ENCODE peak calls at places on chromosome 19, in seven cellular contexts. One of them, this sample, is unnamed.
A peak's percentile ranks its signal among the peaks of the same experiment; 100 is the strongest.

GRCh38 chr19:48329167-48329891 is 4.0 kb downstream of the EMP3 start:
- DNase-seq in stimulated activated naive CD4-positive, alpha-beta T cell treated with Interleukin-2 at 50 U/mL for 16 hours: peak; percentile 27
- DNase-seq in head of caudate nucleus: peak; percentile 31
- DNase-seq in B cell: no peak
- DNase-seq in iPS-NIHi11: no peak
- DNase-seq in Right ventricle myocardium inferior: no peak
- DNase-seq in AG08395: no peak
- DNase-seq in this sample: no peak

GRCh38 chr19:19554074-19555023 is 16.3 kb downstream of the CILP2 start:
- DNase-seq in stimulated activated naive CD4-positive, alpha-beta T cell treated with Interleukin-2 at 50 U/mL for 16 hours: peak; percentile 48
- DNase-seq in iPS-NIHi11: peak; percentile 88
- DNase-seq in AG08395: peak; percentile 74
- DNase-seq in Right ventricle myocardium inferior: peak; percentile 88
- DNase-seq in head of caudate nucleus: peak; percentile 45
- DNase-seq in B cell: peak; percentile 77
- DNase-seq in this sample: no peak

GRCh38 chr19:39401549-39402416 is 4.9 kb upstream of the ZFP36 start:
- DNase-seq in Right ventricle myocardium inferior: peak; percentile 77
- DNase-seq in iPS-NIHi11: no peak
- DNase-seq in head of caudate nucleus: peak; percentile 61
- DNase-seq in stimulated activated naive CD4-positive, alpha-beta T cell treated with Interleukin-2 at 50 U/mL for 16 hours: peak; percentile 80
- DNase-seq in B cell: no peak
- DNase-seq in AG08395: no peak
- DNase-seq in this sample: no peak

GRCh38 chr19:41997121-41997850 is 3.3 kb upstream of the ATP1A3 start:
- DNase-seq in iPS-NIHi11: peak; percentile 89
- DNase-seq in head of caudate nucleus: peak; percentile 25
- DNase-seq in AG08395: peak; percentile 79
- DNase-seq in Right ventricle myocardium inferior: peak; percentile 13
- DNase-seq in stimulated activated naive CD4-positive, alpha-beta T cell treated with Interleukin-2 at 50 U/mL for 16 hours: no peak
- DNase-seq in B cell: peak; percentile 86
- DNase-seq in this sample: peak; percentile 30

GRCh38 chr19:55723491-55723890 is 14.7 kb downstream of the NLRP9 start:
- DNase-seq in B cell: no peak
- DNase-seq in Right ventricle myocardium inferior: no peak
- DNase-seq in stimulated activated naive CD4-positive, alpha-beta T cell treated with Interleukin-2 at 50 U/mL for 16 hours: no peak
- DNase-seq in iPS-NIHi11: no peak
- DNase-seq in AG08395: no peak
- DNase-seq in head of caudate nucleus: no peak
- DNase-seq in this sample: no peak

GRCh38 chr19:6216996-6217751 is 62.6 kb downstream of the MLLT1 start:
- DNase-seq in head of caudate nucleus: peak; percentile 61
- DNase-seq in B cell: peak; percentile 47
- DNase-seq in stimulated activated naive CD4-positive, alpha-beta T cell treated with Interleukin-2 at 50 U/mL for 16 hours: no peak
- DNase-seq in AG08395: no peak
- DNase-seq in iPS-NIHi11: peak; percentile 86
- DNase-seq in Right ventricle myocardium inferior: peak; percentile 58
- DNase-seq in this sample: no peak

GRCh38 chr19:9721861-9722260 is 46.7 kb downstream of the ZNF846 start:
- DNase-seq in AG08395: no peak
- DNase-seq in Right ventricle myocardium inferior: no peak
- DNase-seq in stimulated activated naive CD4-positive, alpha-beta T cell treated with Interleukin-2 at 50 U/mL for 16 hours: no peak
- DNase-seq in B cell: peak; percentile 16
- DNase-seq in head of caudate nucleus: no peak
- DNase-seq in iPS-NIHi11: no peak
- DNase-seq in this sample: no peak

GRCh38 chr19:48135411-48135810 is 24.8 kb upstream of the PLA2G4C start:
- DNase-seq in AG08395: peak; percentile 5
- DNase-seq in head of caudate nucleus: no peak
- DNase-seq in iPS-NIHi11: peak; percentile 72
- DNase-seq in Right ventricle myocardium inferior: no peak
- DNase-seq in B cell: no peak
- DNase-seq in stimulated activated naive CD4-positive, alpha-beta T cell treated with Interleukin-2 at 50 U/mL for 16 hours: no peak
- DNase-seq in this sample: no peak

GRCh38 chr19:575527-576506 is 3.4 kb downstream of the BSG start:
- DNase-seq in stimulated activated naive CD4-positive, alpha-beta T cell treated with Interleukin-2 at 50 U/mL for 16 hours: no peak
- DNase-seq in B cell: no peak
- DNase-seq in head of caudate nucleus: peak; percentile 53
- DNase-seq in Right ventricle myocardium inferior: peak; percentile 83
- DNase-seq in iPS-NIHi11: no peak
- DNase-seq in AG08395: peak; percentile 55
- DNase-seq in this sample: peak; percentile 41

GRCh38 chr19:16153582-16154336 is 10.3 kb downstream of the HSH2D start:
- DNase-seq in head of caudate nucleus: no peak
- DNase-seq in Right ventricle myocardium inferior: no peak
- DNase-seq in iPS-NIHi11: peak; percentile 12
- DNase-seq in stimulated activated naive CD4-positive, alpha-beta T cell treated with Interleukin-2 at 50 U/mL for 16 hours: no peak
- DNase-seq in B cell: no peak
- DNase-seq in AG08395: no peak
- DNase-seq in this sample: no peak

GRCh38 chr19:37007587-37008220 is 70.5 kb upstream of the ZNF420 start:
- DNase-seq in stimulated activated naive CD4-positive, alpha-beta T cell treated with Interleukin-2 at 50 U/mL for 16 hours: peak; percentile 16
- DNase-seq in B cell: peak; percentile 67
- DNase-seq in head of caudate nucleus: peak; percentile 36
- DNase-seq in AG08395: peak; percentile 50
- DNase-seq in Right ventricle myocardium inferior: peak; percentile 89
- DNase-seq in iPS-NIHi11: no peak
- DNase-seq in this sample: peak; percentile 35

GRCh38 chr19:8323781-8324185 is 2.5 kb downstream of the RPS28 start:
- DNase-seq in head of caudate nucleus: no peak
- DNase-seq in Right ventricle myocardium inferior: peak; percentile 6
- DNase-seq in AG08395: no peak
- DNase-seq in iPS-NIHi11: no peak
- DNase-seq in B cell: peak; percentile 8
- DNase-seq in stimulated activated naive CD4-positive, alpha-beta T cell treated with Interleukin-2 at 50 U/mL for 16 hours: no peak
- DNase-seq in this sample: no peak

GRCh38 chr19:13436352-13436751 is 69.9 kb downstream of the CACNA1A start:
- DNase-seq in stimulated activated naive CD4-positive, alpha-beta T cell treated with Interleukin-2 at 50 U/mL for 16 hours: no peak
- DNase-seq in Right ventricle myocardium inferior: no peak
- DNase-seq in AG08395: no peak
- DNase-seq in B cell: no peak
- DNase-seq in head of caudate nucleus: no peak
- DNase-seq in iPS-NIHi11: no peak
- DNase-seq in this sample: no peak

GRCh38 chr19:41839211-41839610 is 5.3 kb downstream of the LYPD4 start:
- DNase-seq in Right ventricle myocardium inferior: no peak
- DNase-seq in AG08395: no peak
- DNase-seq in iPS-NIHi11: no peak
- DNase-seq in head of caudate nucleus: no peak
- DNase-seq in stimulated activated naive CD4-positive, alpha-beta T cell treated with Interleukin-2 at 50 U/mL for 16 hours: no peak
- DNase-seq in B cell: no peak
- DNase-seq in this sample: no peak

GRCh38 chr19:40089462-40089861 is 1.3 kb downstream of the ZNF780A start:
- DNase-seq in iPS-NIHi11: no peak
- DNase-seq in B cell: no peak
- DNase-seq in AG08395: peak; percentile 18
- DNase-seq in head of caudate nucleus: no peak
- DNase-seq in Right ventricle myocardium inferior: no peak
- DNase-seq in stimulated activated naive CD4-positive, alpha-beta T cell treated with Interleukin-2 at 50 U/mL for 16 hours: no peak
- DNase-seq in this sample: peak; percentile 8

GRCh38 chr19:49820125-49820524 is 2.0 kb downstream of the MED25 start:
- DNase-seq in Right ventricle myocardium inferior: no peak
- DNase-seq in head of caudate nucleus: no peak
- DNase-seq in iPS-NIHi11: no peak
- DNase-seq in B cell: no peak
- DNase-seq in stimulated activated naive CD4-positive, alpha-beta T cell treated with Interleukin-2 at 50 U/mL for 16 hours: no peak
- DNase-seq in AG08395: no peak
- DNase-seq in this sample: no peak

GRCh38 chr19:18789883-18790565 is 1.1 kb downstream of the COMP start:
- DNase-seq in Right ventricle myocardium inferior: peak; percentile 68
- DNase-seq in stimulated activated naive CD4-positive, alpha-beta T cell treated with Interleukin-2 at 50 U/mL for 16 hours: peak; percentile 9
- DNase-seq in AG08395: peak; percentile 76
- DNase-seq in B cell: peak; percentile 85
- DNase-seq in iPS-NIHi11: peak; percentile 81
- DNase-seq in head of caudate nucleus: no peak
- DNase-seq in this sample: no peak

GRCh38 chr19:6660930-6661329 is 9.0 kb downstream of the TNFSF14 start:
- DNase-seq in Right ventricle myocardium inferior: no peak
- DNase-seq in AG08395: peak; percentile 4
- DNase-seq in B cell: no peak
- DNase-seq in stimulated activated naive CD4-positive, alpha-beta T cell treated with Interleukin-2 at 50 U/mL for 16 hours: no peak
- DNase-seq in head of caudate nucleus: no peak
- DNase-seq in iPS-NIHi11: no peak
- DNase-seq in this sample: no peak

GRCh38 chr19:29516358-29516725 is 9.5 kb upstream of the VSTM2B start:
- DNase-seq in AG08395: no peak
- DNase-seq in head of caudate nucleus: no peak
- DNase-seq in Right ventricle myocardium inferior: no peak
- DNase-seq in B cell: no peak
- DNase-seq in stimulated activated naive CD4-positive, alpha-beta T cell treated with Interleukin-2 at 50 U/mL for 16 hours: no peak
- DNase-seq in iPS-NIHi11: no peak
- DNase-seq in this sample: no peak

GRCh38 chr19:34963531-34964406 is at the start of gene ZNF792:
- DNase-seq in iPS-NIHi11: peak; percentile 93
- DNase-seq in B cell: peak; percentile 73
- DNase-seq in stimulated activated naive CD4-positive, alpha-beta T cell treated with Interleukin-2 at 50 U/mL for 16 hours: peak; percentile 28
- DNase-seq in AG08395: peak; percentile 83
- DNase-seq in Right ventricle myocardium inferior: peak; percentile 83
- DNase-seq in head of caudate nucleus: peak; percentile 64
- DNase-seq in this sample: peak; percentile 77

GRCh38 chr19:31300406-31300805 is 48.8 kb downstream of the TSHZ3 start:
- DNase-seq in head of caudate nucleus: no peak
- DNase-seq in Right ventricle myocardium inferior: peak; percentile 59
- DNase-seq in AG08395: no peak
- DNase-seq in stimulated activated naive CD4-positive, alpha-beta T cell treated with Interleukin-2 at 50 U/mL for 16 hours: no peak
- DNase-seq in iPS-NIHi11: no peak
- DNase-seq in B cell: no peak
- DNase-seq in this sample: no peak

GRCh38 chr19:27776524-27776923 is 1436.4 kb downstream of the UQCRFS1 start:
- DNase-seq in iPS-NIHi11: no peak
- DNase-seq in Right ventricle myocardium inferior: no peak
- DNase-seq in B cell: no peak
- DNase-seq in AG08395: no peak
- DNase-seq in head of caudate nucleus: no peak
- DNase-seq in stimulated activated naive CD4-positive, alpha-beta T cell treated with Interleukin-2 at 50 U/mL for 16 hours: no peak
- DNase-seq in this sample: no peak

GRCh38 chr19:14149509-14149994 is 13.2 kb upstream of the ASF1B start:
- DNase-seq in head of caudate nucleus: peak; percentile 75
- DNase-seq in iPS-NIHi11: peak; percentile 45
- DNase-seq in stimulated activated naive CD4-positive, alpha-beta T cell treated with Interleukin-2 at 50 U/mL for 16 hours: peak; percentile 32
- DNase-seq in B cell: peak; percentile 77
- DNase-seq in Right ventricle myocardium inferior: peak; percentile 94
- DNase-seq in AG08395: peak; percentile 66
- DNase-seq in this sample: peak; percentile 66

GRCh38 chr19:8664671-8665057 is 33.9 kb downstream of the ACTL9 start:
- DNase-seq in B cell: no peak
- DNase-seq in Right ventricle myocardium inferior: no peak
- DNase-seq in head of caudate nucleus: no peak
- DNase-seq in iPS-NIHi11: no peak
- DNase-seq in stimulated activated naive CD4-positive, alpha-beta T cell treated with Interleukin-2 at 50 U/mL for 16 hours: no peak
- DNase-seq in AG08395: no peak
- DNase-seq in this sample: no peak

GRCh38 chr19:15254547-15254946 is 22.3 kb upstream of the EPHX3 start:
- DNase-seq in AG08395: no peak
- DNase-seq in B cell: no peak
- DNase-seq in iPS-NIHi11: no peak
- DNase-seq in head of caudate nucleus: no peak
- DNase-seq in stimulated activated naive CD4-positive, alpha-beta T cell treated with Interleukin-2 at 50 U/mL for 16 hours: no peak
- DNase-seq in Right ventricle myocardium inferior: no peak
- DNase-seq in this sample: no peak

GRCh38 chr19:28961772-28962500 is 251.0 kb downstream of the UQCRFS1 start:
- DNase-seq in Right ventricle myocardium inferior: no peak
- DNase-seq in AG08395: peak; percentile 53
- DNase-seq in B cell: no peak
- DNase-seq in head of caudate nucleus: no peak
- DNase-seq in stimulated activated naive CD4-positive, alpha-beta T cell treated with Interleukin-2 at 50 U/mL for 16 hours: no peak
- DNase-seq in iPS-NIHi11: no peak
- DNase-seq in this sample: no peak